ENCODE peak calls at places on chromosomes 16 and 17, in seven cellular contexts. K, O, S, L, G, T and C are unnamed samples.

GRCh38 chr17:8022358-8023038 is 16.4 kb upstream of the ALOX15B start:
- DNase-seq in O (no peak), S (no peak), G (no peak), K (no peak), L (no peak), T (no peak), C (peak)

GRCh38 chr17:40516581-40517285 is 15.3 kb upstream of the TNS4 start:
- DNase-seq in G (no peak), L (peak), K (peak), O (peak), T (peak), S (no peak), C (peak)

GRCh38 chr17:75124041-75124818 is 7.3 kb downstream of the NT5C start:
- DNase-seq in G (no peak), S (no peak), O (peak), L (peak), K (peak), T (peak), C (peak)

GRCh38 chr17:8014558-8014850 is 12.1 kb downstream of the GUCY2D start:
- DNase-seq in G (no peak), O (no peak), T (no peak), S (no peak), L (no peak), K (no peak), C (no peak)

GRCh38 chr17:17467720-17468119 is 9.1 kb upstream of the MED9 start:
- DNase-seq in T (peak), G (no peak), L (no peak), S (no peak), O (no peak), K (no peak), C (no peak)

GRCh38 chr16:70430667-70431536 is 8.0 kb downstream of the ST3GAL2 start:
- DNase-seq in G (no peak), T (no peak), S (no peak), K (no peak), O (peak), L (peak), C (peak)

GRCh38 chr17:44614862-44615261 is 41.4 kb upstream of the MEIOC start:
- DNase-seq in T (no peak), O (no peak), L (no peak), K (no peak), S (no peak), G (no peak), C (no peak)

GRCh38 chr16:77158293-77158692 is 32.7 kb upstream of the MON1B start:
- DNase-seq in O (no peak), L (no peak), S (no peak), K (no peak), G (no peak), T (no peak), C (no peak)

GRCh38 chr16:10181196-10182162 is 749 bp downstream of the GRIN2A start:
- DNase-seq in L (peak), O (no peak), S (peak), G (peak), K (peak), T (peak), C (peak)

GRCh38 chr17:65243838-65244237 is 106.7 kb downstream of the RGS9 start:
- DNase-seq in L (no peak), T (peak), G (peak), K (no peak), S (no peak), O (no peak), C (peak)

GRCh38 chr16:80391095-80391494 is 149.7 kb upstream of the DYNLRB2 start:
- DNase-seq in L (no peak), T (no peak), G (no peak), S (no peak), O (no peak), K (no peak), C (no peak)

GRCh38 chr16:11439790-11440656 is 94.8 kb downstream of the RMI2 start:
- DNase-seq in L (no peak), S (no peak), O (no peak), K (no peak), T (no peak), G (no peak), C (no peak)

GRCh38 chr17:40358323-40359038 is 6.1 kb downstream of the GJD3 start:
- DNase-seq in G (peak), T (peak), O (peak), K (peak), S (peak), L (peak), C (peak)

GRCh38 chr16:2874032-2874431 is 9.0 kb upstream of the FLYWCH2 start:
- DNase-seq in L (no peak), T (no peak), K (no peak), G (no peak), O (no peak), S (no peak), C (no peak)